ENCODE peak calls at places on chromosomes 6 and 20, in ten cellular contexts. M is heart right ventricle; Q is brain microvascular endothelial cell; D is uterus; Y is AG09309; C is PC-9; X is fibroblast of mammary gland; H is CD8-positive, alpha-beta T cell; U is astrocyte of the spinal cord; T is A549. O is an unnamed sample.

GRCh38 chr6:170420791-170421776 is 114.5 kb downstream of the FAM120B start:
- DNase-seq in T (no peak), Y (no peak), X (no peak), C (no peak), H (no peak), D (no peak), M (no peak), U (no peak), Q (no peak), O (no peak)

GRCh38 chr6:149004664-149005063 is 257.8 kb downstream of the UST start:
- DNase-seq in D (no peak), X (no peak), Q (no peak), Y (no peak), U (no peak), C (no peak), T (no peak), H (no peak), M (no peak), O (no peak)

GRCh38 chr6:45586216-45587171 is 208.8 kb upstream of the SUPT3H start:
- DNase-seq in T (no peak), X (no peak), H (peak), D (no peak), M (no peak), Q (no peak), C (peak), U (no peak), Y (no peak), O (no peak)

GRCh38 chr6:113598786-113599185 is 258.4 kb upstream of the MARCKS start:
- DNase-seq in M (no peak), D (no peak), X (no peak), C (no peak), H (no peak), Q (no peak), Y (no peak), U (no peak), T (no peak), O (no peak)

GRCh38 chr6:41577865-41578713 is 31.9 kb downstream of the FOXP4 start:
- DNase-seq in X (peak), C (peak), M (no peak), Y (no peak), D (no peak), U (peak), T (peak), Q (no peak), H (no peak), O (no peak)

GRCh38 chr20:58745391-58745790 is 52.8 kb downstream of the NPEPL1 start:
- DNase-seq in M (no peak), D (no peak), Y (no peak), H (no peak), Q (no peak), X (no peak), T (no peak), U (no peak), C (no peak), O (no peak)

GRCh38 chr20:44810391-44811149 is at the start of gene RIMS4:
- DNase-seq in Y (no peak), M (no peak), U (no peak), Q (no peak), C (no peak), D (no peak), H (no peak), X (no peak), T (peak), O (no peak)

GRCh38 chr6:130724089-130724488 is 103.1 kb upstream of the SMLR1 start:
- DNase-seq in D (no peak), X (no peak), H (peak), Q (no peak), Y (no peak), T (no peak), C (no peak), M (no peak), U (no peak), O (no peak)

GRCh38 chr6:33160096-33160495 is 32.2 kb downstream of the COL11A2 start:
- DNase-seq in M (no peak), Q (no peak), X (no peak), U (no peak), H (no peak), D (no peak), C (no peak), Y (no peak), T (no peak), O (no peak)

GRCh38 chr20:46400253-46400652 is 6.2 kb downstream of the ELMO2 start:
- DNase-seq in C (no peak), H (no peak), D (peak), M (no peak), Y (no peak), X (peak), Q (peak), T (no peak), U (peak), O (no peak)

GRCh38 chr20:34037121-34037520 is 43.4 kb downstream of the RALY start:
- DNase-seq in D (no peak), T (no peak), U (no peak), H (peak), M (no peak), Q (no peak), X (no peak), Y (no peak), C (no peak), O (no peak)

GRCh38 chr6:147900191-147900830 is 391.8 kb downstream of the SAMD5 start:
- DNase-seq in X (peak), H (no peak), C (no peak), M (no peak), D (no peak), Y (no peak), Q (no peak), T (no peak), U (no peak), O (no peak)

GRCh38 chr6:20020526-20020925 is 183.4 kb downstream of the ID4 start:
- DNase-seq in C (no peak), H (no peak), Q (no peak), D (no peak), T (no peak), M (no peak), X (no peak), U (no peak), Y (no peak), O (no peak)

GRCh38 chr6:37653933-37654565 is 43.6 kb downstream of the MDGA1 start:
- DNase-seq in U (peak), M (no peak), H (no peak), Q (peak), D (no peak), Y (no peak), X (peak), C (no peak), T (peak), O (no peak)

GRCh38 chr6:43814111-43814510 is 44.1 kb downstream of the VEGFA start:
- DNase-seq in M (no peak), Y (no peak), Q (no peak), H (no peak), U (no peak), D (no peak), T (no peak), X (no peak), C (no peak), O (no peak)

GRCh38 chr6:133236898-133237297 is 4.3 kb upstream of the EYA4 start:
- DNase-seq in Q (no peak), T (no peak), H (no peak), M (no peak), Y (no peak), X (peak), C (no peak), D (no peak), U (no peak), O (no peak)

GRCh38 chr6:44430322-44430721 is 42.8 kb downstream of the CDC5L start:
- DNase-seq in C (no peak), Y (no peak), M (no peak), H (no peak), Q (peak), X (no peak), U (peak), T (no peak), D (no peak), O (peak)

GRCh38 chr6:118660218-118660569 is 8.8 kb upstream of the CEP85L start:
- DNase-seq in Q (peak), Y (no peak), M (no peak), D (peak), U (no peak), X (no peak), C (no peak), H (peak), T (no peak), O (no peak)

GRCh38 chr6:29676981-29677601 is 3.9 kb downstream of the ZFP57 start:
- DNase-seq in D (no peak), H (no peak), X (no peak), Q (no peak), U (peak), T (no peak), Y (no peak), M (no peak), C (peak), O (no peak)

GRCh38 chr6:135073757-135074393 is 19.3 kb upstream of the HBS1L start:
- DNase-seq in H (no peak), D (no peak), U (no peak), Y (no peak), C (no peak), M (no peak), T (no peak), X (no peak), Q (no peak), O (no peak)

GRCh38 chr6:167142433-167142761 is 15.4 kb downstream of the GPR31 start:
- DNase-seq in C (no peak), D (no peak), Q (no peak), H (no peak), U (no peak), X (no peak), T (no peak), Y (no peak), M (no peak), O (no peak)

GRCh38 chr20:18050628-18051027 is 7.1 kb downstream of the OVOL2 start:
- DNase-seq in Q (no peak), D (no peak), U (no peak), T (no peak), Y (no peak), X (no peak), M (no peak), C (no peak), H (no peak), O (no peak)

GRCh38 chr6:33105916-33106871 is 30.4 kb downstream of the HLA-DPB1 start:
- DNase-seq in X (no peak), Y (no peak), H (no peak), T (no peak), C (no peak), U (no peak), Q (no peak), D (no peak), M (no peak), O (no peak)

GRCh38 chr20:63490416-63490815 is 8.5 kb downstream of the EEF1A2 start:
- DNase-seq in X (no peak), T (no peak), D (no peak), Y (no peak), C (no peak), Q (no peak), M (peak), H (peak), U (no peak), O (no peak)

GRCh38 chr20:36969050-36969449 is 17.5 kb upstream of the SAMHD1 start:
- DNase-seq in Y (no peak), U (no peak), C (no peak), X (no peak), M (no peak), D (no peak), Q (no peak), H (no peak), T (no peak), O (no peak)

GRCh38 chr20:62444286-62444685 is 16.9 kb upstream of the RBBP8NL start:
- DNase-seq in Q (no peak), X (no peak), C (no peak), M (no peak), D (no peak), U (no peak), Y (no peak), T (no peak), H (no peak), O (no peak)

GRCh38 chr6:14618759-14619418 is 501.3 kb downstream of the CD83 start:
- DNase-seq in M (no peak), X (no peak), H (no peak), T (no peak), U (no peak), D (no peak), Y (no peak), C (no peak), Q (no peak), O (no peak)
- H3K4me3 ChIP-seq in M (no peak), X (no peak), H (no peak), T (no peak), U (no peak), D (no peak), Y (no peak), C (no peak), Q (no peak), O (no peak)

DNA sequence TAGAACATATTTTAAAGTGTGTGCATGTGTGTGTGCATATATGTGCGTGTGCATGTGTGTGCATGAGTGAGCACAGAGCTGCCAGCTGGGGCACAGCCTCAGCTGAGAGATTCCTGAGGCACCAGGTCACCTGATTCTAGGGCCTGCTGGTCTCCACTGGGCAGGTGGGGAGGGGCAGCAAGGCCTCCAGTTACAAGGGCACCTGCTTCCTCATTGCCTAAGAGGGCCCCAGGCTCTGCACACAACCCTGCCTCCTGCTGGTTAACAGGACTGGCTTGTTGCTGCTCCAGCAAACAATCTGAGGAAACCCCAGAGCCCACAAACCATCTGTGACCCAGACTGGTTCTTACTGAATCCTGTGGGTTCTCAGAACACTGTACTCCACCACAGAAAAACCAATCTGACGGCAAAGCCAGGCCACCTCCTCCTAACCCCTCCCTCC is 22.9 kb upstream of the UBE2J1 start:
- DNase-seq in X (no peak), U (no peak), T (no peak), Q (no peak), M (peak), C (peak), D (no peak), Y (no peak), H (peak), O (no peak)
- TF ChIP-seq CTCF in X (peak), U (peak), T (no peak), Q (peak), M (peak), C (peak), D (no peak), Y (no peak), H (peak), O (no peak)

DNA sequence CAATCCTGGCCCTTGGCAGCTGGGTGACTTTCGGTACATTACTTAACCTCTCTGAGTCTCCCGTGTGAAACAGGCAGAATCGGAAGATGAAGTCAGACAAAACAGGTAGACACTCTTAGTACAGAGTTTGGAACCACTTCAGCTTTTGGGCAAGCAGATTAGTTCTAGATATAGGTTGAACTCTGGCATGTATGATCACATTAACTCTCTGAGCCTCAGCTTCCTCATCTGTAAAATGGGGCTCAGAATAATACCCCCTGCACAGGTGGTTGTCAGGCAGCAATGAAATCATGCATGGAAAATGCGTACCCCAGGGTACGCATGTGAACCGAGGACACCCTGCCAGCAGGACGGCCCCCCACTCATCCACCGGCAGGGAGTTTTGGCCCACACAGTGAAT is 87.7 kb downstream of the KCNB1 start:
- DNase-seq in Y (no peak), T (no peak), X (no peak), U (no peak), M (no peak), D (no peak), Q (no peak), H (no peak), C (no peak), O (no peak)
- H3K4me3 ChIP-seq in Y (no peak), T (no peak), X (no peak), U (no peak), M (no peak), D (no peak), Q (no peak), H (no peak), C (no peak), O (no peak)

GRCh38 chr6:47005486-47005885 is 36.6 kb downstream of the ADGRF1 start:
- DNase-seq in X (no peak), Y (no peak), D (no peak), U (no peak), Q (no peak), C (no peak), H (no peak), M (no peak), T (no peak), O (no peak)

GRCh38 chr6:47008397-47008763 is 33.8 kb downstream of the ADGRF1 start:
- DNase-seq in Q (no peak), T (no peak), C (no peak), Y (no peak), U (no peak), X (no peak), M (no peak), H (no peak), D (no peak), O (no peak)

GRCh38 chr6:47014401-47014800 is 27.7 kb downstream of the ADGRF1 start:
- DNase-seq in D (no peak), Q (no peak), Y (no peak), X (no peak), U (no peak), T (no peak), M (no peak), C (no peak), H (no peak), O (no peak)

GRCh38 chr6:47007657-47008396 is 34.3 kb downstream of the ADGRF1 start:
- DNase-seq in U (peak), H (no peak), C (no peak), D (no peak), M (no peak), X (no peak), T (no peak), Y (no peak), Q (no peak), O (no peak)

DNA sequence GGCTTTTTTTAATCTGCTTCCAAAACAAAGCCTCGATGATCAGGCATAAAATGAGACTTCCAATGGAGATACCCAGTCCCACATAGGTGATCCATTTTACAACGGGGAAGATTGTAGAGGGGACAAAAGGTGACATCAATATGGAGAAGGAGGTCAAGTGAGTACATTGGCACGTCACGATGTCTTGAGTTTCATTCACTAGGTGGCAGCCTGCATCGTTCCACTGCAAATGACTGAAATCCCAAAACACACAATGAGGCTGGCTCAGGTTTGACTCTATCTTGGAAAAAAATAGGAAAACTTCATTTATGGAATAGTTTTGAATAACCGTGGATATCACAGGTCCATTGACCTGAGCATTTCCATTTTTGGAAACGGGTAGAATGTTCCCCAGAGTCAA is 32.5 kb downstream of the ADGRF1 start:
- DNase-seq in M (no peak), D (no peak), U (no peak), Y (no peak), Q (no peak), T (no peak), C (no peak), X (no peak), H (no peak), O (no peak)
- TF ChIP-seq CTCF in M (peak), D (no peak), U (no peak), Y (peak), Q (no peak), T (no peak), C (no peak), X (no peak), H (no peak), O (no peak)

DNA sequence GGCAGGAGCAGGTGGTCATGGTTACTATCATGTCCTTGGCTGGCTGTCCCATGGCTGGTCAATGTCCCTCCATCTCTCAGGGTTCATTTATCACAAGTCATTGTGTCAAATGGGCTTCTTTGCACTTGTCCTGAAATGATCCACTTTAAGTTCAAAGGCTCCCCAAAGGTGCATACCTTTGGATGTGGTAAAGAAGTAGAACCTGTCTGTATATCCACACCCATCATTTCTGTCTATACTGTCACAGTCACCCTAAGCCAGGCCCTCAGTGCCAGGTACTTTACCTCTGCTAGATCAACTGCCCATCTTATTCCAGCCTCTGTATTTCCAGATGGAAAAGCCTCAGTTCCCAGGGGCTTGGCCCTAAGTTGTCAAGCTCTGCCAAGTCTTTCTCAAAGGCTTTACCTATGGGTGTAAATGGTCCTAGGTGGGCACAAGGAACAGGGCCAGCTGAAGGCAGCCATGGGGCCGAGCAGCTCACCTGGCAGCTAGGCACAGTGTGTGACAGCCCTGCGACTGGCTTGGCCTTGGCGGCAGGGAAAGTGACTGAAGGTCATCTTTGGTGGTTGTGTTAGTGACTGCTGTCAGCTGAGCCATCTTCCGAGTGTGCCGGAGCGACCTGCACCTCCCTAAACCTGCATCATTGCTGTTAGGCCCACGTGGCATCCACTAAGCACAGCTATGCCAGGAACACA is 198.4 kb downstream of the SYNDIG1 start:
- DNase-seq in U (no peak), M (no peak), C (no peak), D (no peak), T (no peak), X (no peak), H (no peak), Q (no peak), Y (no peak), O (no peak)
- H3K4me3 ChIP-seq in U (no peak), M (no peak), C (no peak), D (no peak), T (no peak), X (no peak), H (no peak), Q (no peak), Y (no peak), O (no peak)